ENCODE peak calls at places on chromosomes 1 and 21, in four cellular contexts. One of them, this sample, is unnamed.

GRCh38 chr1:62271932-62272728 is 47.1 kb downstream of the KANK4 start:
- DNase-seq in HS-27A: no peak
- DNase-seq in ELR: no peak
- DNase-seq in dorsolateral prefrontal cortex: no peak
- DNase-seq in this sample: no peak

GRCh38 chr1:33818071-33818470 is 45.8 kb upstream of the HMGB4 start:
- DNase-seq in HS-27A: no peak
- DNase-seq in ELR: no peak
- DNase-seq in dorsolateral prefrontal cortex: no peak
- DNase-seq in this sample: no peak

GRCh38 chr1:247103777-247104591 is at the start of gene ZNF669:
- DNase-seq in HS-27A: peak
- DNase-seq in ELR: peak
- DNase-seq in dorsolateral prefrontal cortex: peak
- DNase-seq in this sample: peak

GRCh38 chr1:1815606-1816281 is 37.5 kb upstream of the NADK start:
- DNase-seq in HS-27A: no peak
- DNase-seq in ELR: no peak
- DNase-seq in dorsolateral prefrontal cortex: no peak
- DNase-seq in this sample: no peak

GRCh38 chr1:20430355-20431290 is 55.4 kb downstream of the CAMK2N1 start:
- DNase-seq in HS-27A: no peak
- DNase-seq in ELR: peak
- DNase-seq in dorsolateral prefrontal cortex: no peak
- DNase-seq in this sample: no peak

GRCh38 chr1:12472798-12473551 is 145.0 kb downstream of the DHRS3 start:
- DNase-seq in HS-27A: no peak
- DNase-seq in ELR: no peak
- DNase-seq in dorsolateral prefrontal cortex: no peak
- DNase-seq in this sample: no peak

GRCh38 chr21:35940074-35940927 is 120.0 kb downstream of the SETD4 start:
- DNase-seq in HS-27A: no peak
- DNase-seq in ELR: peak
- DNase-seq in dorsolateral prefrontal cortex: peak
- DNase-seq in this sample: peak

GRCh38 chr21:43578677-43579313 is 80.5 kb downstream of the HSF2BP start:
- DNase-seq in HS-27A: no peak
- DNase-seq in ELR: no peak
- DNase-seq in dorsolateral prefrontal cortex: no peak
- DNase-seq in this sample: no peak

GRCh38 chr1:152983743-152984142 is at the start of gene SPRR1A:
- DNase-seq in HS-27A: no peak
- DNase-seq in ELR: no peak
- DNase-seq in dorsolateral prefrontal cortex: no peak
- DNase-seq in this sample: no peak